ENCODE peak calls at places on chromosomes 1 and 21, in seven cellular contexts. P is CD14-positive monocyte, N is IMR-90, Q is progenitor cell of endocrine pancreas, L is neural progenitor cell, G is endothelial cell of umbilical vein, B is omental fat pad. F is an unnamed sample.

GRCh38 chr1:36691374-36691773 is 208.7 kb upstream of the CSF3R start:
- DNase-seq in B (no peak), Q (no peak), G (no peak), P (no peak), N (no peak), L (no peak), F (no peak)

GRCh38 chr1:71621785-71622184 is 541.0 kb upstream of the ZRANB2 start:
- DNase-seq in Q (no peak), G (no peak), L (no peak), N (peak; percentile 90), P (no peak), B (no peak), F (no peak)

GRCh38 chr1:94866178-94866822 is 46.1 kb downstream of the SLC44A3 start:
- DNase-seq in N (peak; percentile 86), Q (no peak), G (no peak), P (no peak), L (no peak), B (no peak), F (no peak)

GRCh38 chr21:42461185-42461520 is 34.9 kb downstream of the RSPH1 start:
- DNase-seq in P (no peak), B (no peak), L (no peak), Q (no peak), N (no peak), G (no peak), F (no peak)

GRCh38 chr1:43042773-43043470 is 84.3 kb upstream of the SLC2A1 start:
- DNase-seq in Q (no peak), G (no peak), B (no peak), N (no peak), L (no peak), P (no peak), F (no peak)

GRCh38 chr21:42120056-42120903 is 49.2 kb downstream of the UMODL1 start:
- DNase-seq in P (no peak), L (no peak), N (no peak), B (no peak), Q (no peak), G (no peak), F (no peak)

GRCh38 chr1:150021191-150021688 is 10.7 kb upstream of the OTUD7B start:
- DNase-seq in P (no peak), Q (no peak), B (no peak), N (no peak), L (no peak), G (peak; percentile 53), F (no peak)

GRCh38 chr1:10057305-10057704 is 24.5 kb downstream of the UBE4B start:
- DNase-seq in G (no peak), N (peak; percentile 48), P (no peak), L (no peak), B (no peak), Q (no peak), F (no peak)

GRCh38 chr1:209106237-209106741 is 477.2 kb upstream of the CAMK1G start:
- DNase-seq in G (no peak), P (no peak), B (no peak), L (peak; percentile 25), N (peak; percentile 4), Q (no peak), F (no peak)

GRCh38 chr1:154752273-154753030 is 117.6 kb downstream of the KCNN3 start:
- DNase-seq in L (no peak), P (no peak), Q (no peak), N (no peak), B (no peak), G (no peak), F (no peak)

GRCh38 chr1:198601936-198602889 is 36.6 kb upstream of the PTPRC start:
- DNase-seq in N (peak; percentile 17), L (no peak), Q (no peak), P (no peak), G (no peak), B (no peak), F (no peak)

GRCh38 chr1:229272164-229273158 is 1.6 kb downstream of the RAB4A start:
- DNase-seq in G (no peak), Q (no peak), L (no peak), P (no peak), N (no peak), B (no peak), F (no peak)

GRCh38 chr1:10032590-10033358 is at the start of gene UBE4B:
- DNase-seq in P (peak; percentile 97), N (peak; percentile 97), L (peak; percentile 100), G (peak; percentile 99), Q (peak; percentile 99), B (peak; percentile 94), F (peak; percentile 100)

GRCh38 chr1:102687383-102687782 is 420.9 kb downstream of the COL11A1 start:
- DNase-seq in G (no peak), Q (no peak), N (no peak), P (no peak), L (no peak), B (no peak), F (no peak)

GRCh38 chr1:172269644-172270043 is 150.8 kb upstream of the C1orf105 start:
- DNase-seq in N (peak; percentile 66), B (no peak), G (no peak), P (no peak), L (no peak), Q (no peak), F (no peak)

GRCh38 chr21:34222031-34222335 is 141.8 kb upstream of the KCNE2 start:
- DNase-seq in Q (no peak), B (no peak), L (no peak), N (no peak), G (no peak), P (no peak), F (no peak)

GRCh38 chr1:54572236-54572850 is 24.3 kb downstream of the ACOT11 start:
- DNase-seq in P (no peak), Q (no peak), G (no peak), L (peak; percentile 42), N (no peak), B (no peak), F (no peak)

GRCh38 chr1:46489638-46490602 is at the start of gene DMBX1:
- DNase-seq in L (peak; percentile 91), P (no peak), N (no peak), Q (no peak), B (no peak), G (no peak), F (no peak)

GRCh38 chr1:147752531-147752930 is 7.9 kb downstream of the GJA5 start:
- DNase-seq in P (no peak), L (no peak), Q (no peak), B (no peak), G (no peak), N (no peak), F (no peak)

GRCh38 chr1:109149874-109150601 is 36.1 kb downstream of the ELAPOR1 start:
- DNase-seq in G (no peak), L (no peak), N (no peak), B (no peak), Q (no peak), P (no peak), F (no peak)

GRCh38 chr1:71427066-71427465 is 346.2 kb upstream of the ZRANB2 start:
- DNase-seq in Q (no peak), B (no peak), L (no peak), G (no peak), N (no peak), P (no peak), F (no peak)

GRCh38 chr21:38255718-38256117 is 1.1 kb upstream of the KCNJ15 start:
- DNase-seq in Q (no peak), P (no peak), L (no peak), G (no peak), N (no peak), B (no peak), F (no peak)

GRCh38 chr21:38250991-38251418 is 5.8 kb upstream of the KCNJ15 start:
- DNase-seq in N (no peak), B (no peak), L (no peak), Q (no peak), P (no peak), G (no peak), F (no peak)

GRCh38 chr21:38256599-38257302 is at the start of gene KCNJ15:
- DNase-seq in L (no peak), Q (no peak), N (no peak), P (no peak), G (no peak), B (no peak), F (no peak)

GRCh38 chr21:38258803-38259485 is 2.2 kb downstream of the KCNJ15 start:
- DNase-seq in P (no peak), B (no peak), L (no peak), Q (no peak), G (no peak), N (peak; percentile 98), F (no peak)

DNA sequence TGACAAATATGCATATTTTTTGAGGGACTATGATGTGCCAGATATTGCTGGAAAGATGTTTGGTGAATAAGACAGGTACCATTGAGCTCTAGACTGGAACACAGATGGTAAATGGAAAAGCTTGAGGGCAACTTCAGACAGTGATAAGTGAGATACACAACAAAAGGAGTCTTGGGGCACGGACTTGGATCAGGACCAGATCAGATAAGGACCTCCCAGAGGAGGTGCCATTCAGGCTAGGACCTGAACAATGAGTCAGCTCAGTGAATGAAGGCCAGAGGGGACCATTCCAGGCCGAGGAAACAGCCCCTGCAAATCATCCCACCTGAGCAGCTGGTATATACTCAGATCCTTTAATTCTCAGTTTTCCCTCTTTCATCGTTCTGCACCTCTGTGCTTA is 1.8 kb upstream of the KCNJ15 start:
- DNase-seq in B (no peak), L (no peak), P (no peak), N (no peak), G (no peak), Q (no peak), F (no peak)
- TF ChIP-seq CTCF in B (no peak), L (no peak), P (no peak), N (no peak), G (no peak), Q (no peak), F (no peak)

GRCh38 chr21:18382141-18382540 is 21.4 kb downstream of the TMPRSS15 start:
- DNase-seq in P (no peak), L (no peak), G (no peak), B (no peak), Q (no peak), N (no peak), F (no peak)

GRCh38 chr21:18387994-18388393 is 15.6 kb downstream of the TMPRSS15 start:
- DNase-seq in N (no peak), L (no peak), Q (no peak), P (no peak), B (no peak), G (no peak), F (no peak)

DNA sequence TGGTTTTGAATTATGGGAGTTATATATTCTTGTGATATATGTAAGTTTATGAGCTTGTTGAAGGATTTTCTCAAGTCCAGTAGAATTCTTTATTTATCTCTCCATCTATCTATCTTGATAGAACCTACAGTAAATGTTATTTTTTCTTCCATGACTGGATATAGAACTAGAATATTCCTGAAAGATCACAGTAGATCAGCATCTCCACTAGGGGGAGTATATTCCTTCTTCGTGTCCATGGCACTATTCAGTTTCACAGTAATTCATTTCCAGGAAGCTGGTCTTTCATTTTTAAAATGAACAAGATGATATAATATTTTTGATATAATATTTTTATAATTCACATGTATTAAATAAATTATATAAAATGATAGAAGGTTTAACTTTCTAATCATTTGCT is 18.8 kb downstream of the TMPRSS15 start:
- DNase-seq in Q (no peak), B (no peak), N (no peak), G (peak; percentile 1), P (no peak), L (peak; percentile 54), F (no peak)
- TF ChIP-seq CTCF in Q (peak; percentile 70), B (no peak), N (no peak), G (peak; percentile 28), P (peak; percentile 42), L (peak; percentile 78), F (peak; percentile 80)

GRCh38 chr1:86466986-86467385 is 1.7 kb upstream of the CLCA1 start:
- DNase-seq in P (no peak), L (no peak), N (no peak), B (no peak), G (no peak), Q (no peak), F (no peak)
- TF ChIP-seq CTCF in P (no peak), L (no peak), N (no peak), B (no peak), G (no peak), Q (no peak), F (no peak)

GRCh38 chr1:6473974-6474814 is 8.2 kb upstream of the TNFRSF25 start:
- DNase-seq in L (no peak), N (no peak), G (no peak), P (no peak), B (no peak), Q (no peak), F (no peak)
- TF ChIP-seq CTCF in L (no peak), N (no peak), G (no peak), P (no peak), B (no peak), Q (no peak), F (no peak)